ENCODE peak calls at places on chromosomes 16 and 17, in six cellular contexts. U is neural progenitor cell, G is MM.1S, J is fibroblast of lung, A is AG04450, N is keratinocyte. O is an unnamed sample.

GRCh38 chr16:48212033-48212432 is 32.1 kb upstream of the LONP2 start:
- DNase-seq in U (no peak), G (no peak), J (no peak), A (no peak), N (no peak), O (no peak)

GRCh38 chr17:7887482-7888183 is 956 bp upstream of the CHD3 start:
- DNase-seq in U (peak; percentile 88), G (peak; percentile 25), J (peak; percentile 99), A (peak; percentile 96), N (no peak), O (peak; percentile 88)

GRCh38 chr16:11994187-11995119 is 17.9 kb downstream of the SNX29 start:
- DNase-seq in U (peak; percentile 26), G (no peak), J (no peak), A (no peak), N (no peak), O (no peak)

GRCh38 chr17:61454932-61455753 is 2.9 kb downstream of the TBX4 start:
- DNase-seq in U (peak; percentile 43), G (no peak), J (peak; percentile 49), A (no peak), N (no peak), O (no peak)

GRCh38 chr16:2715519-2715918 is 4.5 kb downstream of the PRSS27 start:
- DNase-seq in U (peak; percentile 78), G (peak; percentile 32), J (peak; percentile 27), A (no peak), N (peak; percentile 15), O (no peak)

GRCh38 chr16:71303938-71304337 is 14.7 kb upstream of the CMTR2 start:
- DNase-seq in U (no peak), G (no peak), J (no peak), A (no peak), N (no peak), O (no peak)

GRCh38 chr17:66573078-66573477 is 261.8 kb upstream of the CACNG5 start:
- DNase-seq in U (no peak), G (no peak), J (no peak), A (no peak), N (no peak), O (no peak)

GRCh38 chr16:50280932-50281331 is 14.6 kb downstream of the ADCY7 start:
- DNase-seq in U (no peak), G (no peak), J (no peak), A (no peak), N (no peak), O (no peak)

GRCh38 chr17:13560935-13561334 is 40.8 kb downstream of the HS3ST3A1 start:
- DNase-seq in U (no peak), G (no peak), J (no peak), A (no peak), N (no peak), O (no peak)

GRCh38 chr17:40168262-40168832 is 8.9 kb upstream of the RAPGEFL1 start:
- DNase-seq in U (peak; percentile 77), G (peak; percentile 48), J (peak; percentile 75), A (peak; percentile 41), N (no peak), O (no peak)

GRCh38 chr16:88345943-88346560 is 36.7 kb upstream of the ZNF469 start:
- DNase-seq in U (no peak), G (no peak), J (no peak), A (no peak), N (no peak), O (no peak)

GRCh38 chr17:32608267-32608666 is 121.5 kb downstream of the CDK5R1 start:
- DNase-seq in U (no peak), G (no peak), J (no peak), A (no peak), N (no peak), O (no peak)

GRCh38 chr16:35559911-35560636 is 2100.7 kb downstream of the TP53TG3F start:
- DNase-seq in U (no peak), G (peak; percentile 18), J (no peak), A (no peak), N (no peak), O (no peak)

GRCh38 chr16:67339453-67339852 is 12.8 kb downstream of the LRRC36 start:
- DNase-seq in U (no peak), G (no peak), J (peak; percentile 61), A (peak; percentile 10), N (no peak), O (no peak)

GRCh38 chr16:66949472-66949871 is 11.6 kb upstream of the CES3 start:
- DNase-seq in U (no peak), G (no peak), J (no peak), A (no peak), N (no peak), O (no peak)

GRCh38 chr16:66414891-66415290 is 12.2 kb upstream of the BEAN1 start:
- DNase-seq in U (no peak), G (no peak), J (no peak), A (no peak), N (no peak), O (no peak)

GRCh38 chr17:74404802-74405201 is 27.1 kb upstream of the GPRC5C start:
- DNase-seq in U (no peak), G (no peak), J (no peak), A (no peak), N (no peak), O (no peak)

GRCh38 chr17:16241906-16242399 is 24.9 kb downstream of the PIGL start:
- DNase-seq in U (no peak), G (no peak), J (no peak), A (no peak), N (no peak), O (no peak)

GRCh38 chr16:68396481-68396880 is 51.8 kb downstream of the SMPD3 start:
- DNase-seq in U (peak; percentile 41), G (peak; percentile 47), J (peak; percentile 51), A (peak; percentile 16), N (no peak), O (no peak)

GRCh38 chr17:31835984-31836383 is 23.1 kb downstream of the COPRS start:
- DNase-seq in U (no peak), G (no peak), J (no peak), A (no peak), N (no peak), O (no peak)

GRCh38 chr17:45013021-45013997 is 38.1 kb downstream of the DCAKD start:
- DNase-seq in U (peak; percentile 35), G (no peak), J (peak; percentile 52), A (no peak), N (no peak), O (no peak)

GRCh38 chr16:69579783-69580182 is 14.0 kb downstream of the NFAT5 start:
- DNase-seq in U (no peak), G (no peak), J (no peak), A (no peak), N (no peak), O (no peak)

GRCh38 chr17:72346306-72346705 is 225.5 kb downstream of the SOX9 start:
- DNase-seq in U (no peak), G (no peak), J (no peak), A (no peak), N (no peak), O (no peak)

DNA sequence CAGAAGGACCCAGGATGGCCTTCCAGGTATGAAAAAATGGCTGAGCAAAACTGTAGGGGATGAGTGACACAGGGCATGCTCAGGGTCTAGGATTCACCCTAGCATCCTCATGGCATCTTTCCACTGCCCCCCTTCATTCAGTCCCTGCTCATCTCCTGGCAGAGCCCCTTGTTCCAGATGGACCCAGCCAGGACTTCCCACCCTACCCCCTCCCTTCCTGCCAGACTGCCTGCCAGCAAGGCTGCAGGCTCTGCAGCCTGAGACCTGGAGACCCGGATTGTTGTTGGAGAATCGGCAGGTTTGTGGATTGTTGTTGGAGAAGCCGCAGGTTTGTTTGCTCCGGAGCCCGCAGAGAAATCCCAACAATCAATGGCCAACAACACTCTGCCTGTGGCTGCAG is 6.6 kb downstream of the SEZ6 start:
- DNase-seq in U (no peak), G (no peak), J (no peak), A (no peak), N (no peak), O (no peak)
- H3K27me3 ChIP-seq in U (peaks cover 10% of the 10 kb centered on the region), G (peaks cover 21% of the 10 kb centered on the region), J (peaks cover 14% of the 10 kb centered on the region), A (peaks cover 52% of the 10 kb centered on the region), N (peaks cover 41% of the 10 kb centered on the region), O (peaks cover 24% of the 10 kb centered on the region)

DNA sequence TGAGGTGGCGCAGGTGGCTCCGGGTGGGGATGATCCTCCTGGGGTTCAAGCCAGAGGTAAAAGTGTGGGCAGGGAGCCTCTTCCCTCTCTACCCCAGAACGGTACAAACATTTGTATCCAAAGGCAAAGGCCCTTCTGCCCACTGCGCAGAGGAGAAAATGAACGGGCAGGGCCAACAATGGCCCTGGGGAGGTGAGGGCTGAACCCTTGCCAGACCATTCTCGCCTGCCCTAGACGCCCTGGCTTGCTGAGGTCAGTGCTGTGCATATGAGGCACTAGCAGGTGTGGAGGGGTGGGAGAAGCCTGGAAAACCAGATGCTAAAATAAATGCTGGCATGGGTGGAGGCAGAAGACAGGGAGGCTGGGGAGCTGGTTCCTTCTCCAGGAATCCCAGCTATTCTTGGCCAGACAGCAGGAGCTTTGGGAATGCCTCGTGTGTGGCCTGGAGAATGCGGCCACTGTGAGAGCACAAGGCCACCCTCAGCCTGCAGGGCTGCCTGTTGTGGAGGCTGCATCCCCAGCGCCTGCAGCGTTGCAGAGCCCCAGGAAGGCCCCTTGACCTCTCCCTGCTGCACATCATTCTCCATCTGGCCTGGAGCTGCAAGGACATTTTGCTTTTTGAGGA is 4.5 kb downstream of the C17orf50 start:
- DNase-seq in U (peak; percentile 48), G (no peak), J (no peak), A (no peak), N (no peak), O (no peak)
- H3K4me3 ChIP-seq in U (no peak overlapping the region), G (peak overlapping the region; percentile 73), J (no peak overlapping the region), A (no peak overlapping the region), N (no peak overlapping the region), O (no peak overlapping the region)

GRCh38 chr16:55825115-55825728 is 7.7 kb downstream of the CES1 start:
- DNase-seq in U (no peak), G (no peak), J (no peak), A (no peak), N (no peak), O (no peak)
- H3K27me3 ChIP-seq in U (peaks cover 4% of the 10 kb centered on the region), G (no peaks in the 10 kb centered on the region), J (no peaks in the 10 kb centered on the region), A (no peaks in the 10 kb centered on the region), N (no peaks in the 10 kb centered on the region), O (no peaks in the 10 kb centered on the region)

DNA sequence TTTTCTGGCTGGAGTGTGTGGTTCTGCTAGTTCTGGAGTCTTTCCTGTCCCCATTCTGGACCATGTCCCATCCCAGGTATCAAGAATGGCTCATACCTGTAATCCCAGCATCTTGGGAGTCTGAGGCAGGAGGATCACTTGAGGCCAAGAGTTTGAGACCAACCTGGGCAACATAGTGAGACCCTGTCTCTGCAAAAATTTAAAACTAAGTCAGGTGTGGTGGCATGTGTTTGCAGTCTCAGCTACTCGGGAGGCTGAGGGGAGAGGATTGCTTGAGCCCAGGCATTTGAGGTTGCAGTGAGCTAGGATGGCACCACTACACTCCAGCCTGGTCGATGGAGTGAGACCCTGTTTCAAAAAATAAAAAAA is 15.3 kb upstream of the WNT3 start:
- DNase-seq in U (no peak), G (no peak), J (no peak), A (no peak), N (no peak), O (no peak)
- H3K4me3 ChIP-seq in U (no peak overlapping the region), G (no peak overlapping the region), J (no peak overlapping the region), A (no peak overlapping the region), N (no peak overlapping the region), O (no peak overlapping the region)

GRCh38 chr17:38574712-38575111 is 31.0 kb downstream of the SRCIN1 start:
- DNase-seq in U (no peak), G (no peak), J (no peak), A (no peak), N (no peak), O (no peak)
- H3K27me3 ChIP-seq in U (peaks cover 94% of the 10 kb centered on the region), G (peaks cover 96% of the 10 kb centered on the region), J (peaks cover 81% of the 10 kb centered on the region), A (peaks cover 84% of the 10 kb centered on the region), N (peaks cover 74% of the 10 kb centered on the region), O (peaks cover 72% of the 10 kb centered on the region)

O was measured in BJ.